ENCODE peak calls at places on chromosomes 7 and 10, in five cellular contexts. W is GM23248, Y is A549, E is endodermal cell, M is fibroblast of lung. S is an unnamed sample.

GRCh38 chr10:133375357-133376115 is 2.4 kb upstream of the ECHS1 start:
- DNase-seq in W (no peak), Y (no peak), E (no peak), M (no peak), S (no peak)

GRCh38 chr10:95440756-95441546 is 120.2 kb downstream of the SORBS1 start:
- DNase-seq in W (no peak), Y (no peak), E (no peak), M (peak; percentile 77), S (no peak)

GRCh38 chr7:75534727-75535307 is 42.7 kb downstream of the SPDYE5 start:
- DNase-seq in W (peak; percentile 77), Y (no peak), E (no peak), M (peak; percentile 87), S (peak; percentile 32)

GRCh38 chr10:71966046-71967004 is 2.1 kb downstream of the CHST3 start:
- DNase-seq in W (peak; percentile 92), Y (no peak), E (no peak), M (peak; percentile 81), S (no peak)

GRCh38 chr10:113047963-113048781 is 98.1 kb downstream of the TCF7L2 start:
- DNase-seq in W (no peak), Y (no peak), E (no peak), M (peak; percentile 74), S (no peak)

GRCh38 chr7:66371096-66371824 is 166.1 kb downstream of the TPST1 start:
- DNase-seq in W (no peak), Y (no peak), E (peak; percentile 7), M (no peak), S (no peak)

GRCh38 chr7:105677395-105677701 is 96.1 kb upstream of the EFCAB10 start:
- DNase-seq in W (no peak), Y (no peak), E (no peak), M (no peak), S (no peak)

GRCh38 chr10:124071141-124071540 is 22.3 kb downstream of the CHST15 start:
- DNase-seq in W (no peak), Y (no peak), E (no peak), M (no peak), S (no peak)

GRCh38 chr10:35409094-35409582 is 72.8 kb downstream of the CCNY start:
- DNase-seq in W (peak; percentile 92), Y (no peak), E (no peak), M (peak; percentile 92), S (peak; percentile 73)

GRCh38 chr7:47283497-47284131 is 298.3 kb downstream of the TNS3 start:
- DNase-seq in W (no peak), Y (peak; percentile 63), E (peak; percentile 72), M (no peak), S (no peak)

GRCh38 chr7:73865738-73866445 is 4.9 kb downstream of the TMEM270 start:
- DNase-seq in W (peak; percentile 84), Y (peak; percentile 58), E (peak; percentile 83), M (peak; percentile 40), S (peak; percentile 59)

GRCh38 chr7:92725161-92725925 is 111.0 kb downstream of the CDK6 start:
- DNase-seq in W (no peak), Y (no peak), E (no peak), M (no peak), S (no peak)

GRCh38 chr7:55575733-55576132 is 3.4 kb upstream of the VOPP1 start:
- DNase-seq in W (no peak), Y (no peak), E (no peak), M (no peak), S (no peak)

GRCh38 chr10:61939575-61940301 is 38.2 kb downstream of the ARID5B start:
- DNase-seq in W (peak; percentile 89), Y (no peak), E (no peak), M (peak; percentile 87), S (peak; percentile 46)

GRCh38 chr10:27611209-27611608 is 107.1 kb downstream of the RAB18 start:
- DNase-seq in W (peak; percentile 92), Y (no peak), E (no peak), M (peak; percentile 22), S (peak; percentile 31)

DNA sequence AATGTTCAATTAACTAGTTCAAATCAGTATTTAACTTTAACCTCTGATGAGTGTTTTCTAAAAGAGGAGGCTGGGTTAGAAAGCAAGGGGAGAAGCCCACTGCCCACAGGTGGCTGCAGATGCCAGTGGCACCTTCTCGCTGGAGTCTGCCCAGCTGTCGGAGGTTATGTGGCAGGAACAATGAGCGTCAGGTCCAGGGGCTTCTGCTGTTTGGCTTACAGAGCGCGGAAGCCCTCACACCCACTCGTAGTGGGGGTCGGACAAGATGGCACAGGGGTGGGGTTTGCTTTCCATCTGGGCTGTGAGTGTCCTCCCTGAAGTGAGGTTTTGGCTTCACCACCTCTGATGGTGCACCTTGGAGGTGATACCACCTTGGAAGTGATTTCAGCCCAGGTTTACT is 8.5 kb downstream of the DYNC2I1 start:
- DNase-seq in W (no peak), Y (no peak), E (no peak), M (no peak), S (no peak)
- H3K27ac ChIP-seq in W (peak overlapping the region; percentile 72), Y (peak overlapping the region; percentile 76), E (no peak overlapping the region), M (no peak overlapping the region), S (no peak overlapping the region)

DNA sequence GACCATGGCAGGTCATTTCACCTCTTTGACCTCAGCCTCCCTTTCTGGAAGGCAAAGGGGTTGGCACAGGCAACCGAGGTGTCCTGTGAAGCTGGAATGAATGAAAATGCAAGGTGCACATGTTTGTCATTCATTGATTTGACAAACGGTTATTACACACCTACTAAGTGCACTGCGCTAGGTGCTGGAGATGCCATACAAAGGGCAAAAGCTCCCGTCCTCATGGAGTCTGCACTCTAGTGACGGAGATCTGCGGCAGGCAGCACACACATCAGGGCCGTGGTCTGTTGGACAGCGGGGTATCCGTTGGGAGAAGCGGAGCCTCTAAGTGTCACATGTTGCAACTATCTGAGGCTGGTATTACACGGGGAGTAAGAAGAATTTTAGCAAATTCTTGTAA is 44.2 kb downstream of the PRF1 start:
- DNase-seq in W (no peak), Y (no peak), E (no peak), M (no peak), S (no peak)
- H3K27ac ChIP-seq in W (no peak overlapping the region), Y (no peak overlapping the region), E (no peak overlapping the region), M (no peak overlapping the region), S (no peak overlapping the region)

DNA sequence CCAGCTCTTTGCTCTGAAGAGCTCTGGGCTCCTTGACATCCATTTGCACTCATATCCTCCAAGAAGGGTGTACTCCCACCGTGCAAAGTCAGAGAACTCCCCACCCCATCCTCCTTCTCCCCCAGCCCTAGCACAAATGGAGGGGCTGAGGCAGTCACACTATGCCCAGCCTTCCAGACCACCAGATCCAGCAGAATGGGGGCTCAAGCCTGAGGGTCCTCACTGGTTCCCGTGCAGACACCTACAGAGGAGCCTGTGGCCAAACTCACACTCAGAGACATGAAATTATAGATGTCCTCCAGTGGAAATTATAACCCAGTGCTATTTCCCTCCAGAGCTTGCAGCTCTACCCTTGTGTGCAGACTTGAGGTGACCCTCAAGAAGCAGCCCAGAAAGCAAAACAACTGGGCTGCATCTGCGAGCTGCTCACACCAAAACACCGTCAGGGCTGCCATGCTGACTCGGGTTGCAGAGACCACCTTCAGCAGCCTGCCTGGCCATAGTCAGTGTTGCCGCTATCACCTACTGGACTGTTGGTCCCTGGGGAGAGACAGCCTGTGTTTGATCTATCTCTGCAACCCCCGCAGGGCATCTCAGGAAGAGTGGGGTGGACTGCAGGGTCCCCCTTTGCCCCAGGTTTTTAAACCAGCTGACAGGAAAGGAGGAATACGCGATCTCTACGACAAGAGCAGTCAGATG is 7.4 kb downstream of the ZNF488 start:
- DNase-seq in W (no peak), Y (no peak), E (peak; percentile 29), M (no peak), S (no peak)
- H3K27ac ChIP-seq in W (no peak overlapping the region), Y (no peak overlapping the region), E (no peak overlapping the region), M (no peak overlapping the region), S (no peak overlapping the region)

GRCh38 chr10:49183596-49184542 is 4.3 kb downstream of the TMEM273 start:
- DNase-seq in W (no peak), Y (no peak), E (no peak), M (no peak), S (no peak)

GRCh38 chr10:49185213-49185612 is 3.0 kb downstream of the TMEM273 start:
- DNase-seq in W (no peak), Y (no peak), E (no peak), M (no peak), S (no peak)

GRCh38 chr10:49186613-49187012 is 1.6 kb downstream of the TMEM273 start:
- DNase-seq in W (no peak), Y (no peak), E (no peak), M (no peak), S (no peak)

GRCh38 chr10:49182776-49183175 is 5.4 kb downstream of the TMEM273 start:
- DNase-seq in W (no peak), Y (no peak), E (no peak), M (no peak), S (no peak)

GRCh38 chr10:49184642-49185111 is 3.5 kb downstream of the TMEM273 start:
- DNase-seq in W (no peak), Y (no peak), E (no peak), M (no peak), S (no peak)
- H3K27ac ChIP-seq in W (no peak overlapping the region), Y (no peak overlapping the region), E (no peak overlapping the region), M (no peak overlapping the region), S (no peak overlapping the region)

DNA sequence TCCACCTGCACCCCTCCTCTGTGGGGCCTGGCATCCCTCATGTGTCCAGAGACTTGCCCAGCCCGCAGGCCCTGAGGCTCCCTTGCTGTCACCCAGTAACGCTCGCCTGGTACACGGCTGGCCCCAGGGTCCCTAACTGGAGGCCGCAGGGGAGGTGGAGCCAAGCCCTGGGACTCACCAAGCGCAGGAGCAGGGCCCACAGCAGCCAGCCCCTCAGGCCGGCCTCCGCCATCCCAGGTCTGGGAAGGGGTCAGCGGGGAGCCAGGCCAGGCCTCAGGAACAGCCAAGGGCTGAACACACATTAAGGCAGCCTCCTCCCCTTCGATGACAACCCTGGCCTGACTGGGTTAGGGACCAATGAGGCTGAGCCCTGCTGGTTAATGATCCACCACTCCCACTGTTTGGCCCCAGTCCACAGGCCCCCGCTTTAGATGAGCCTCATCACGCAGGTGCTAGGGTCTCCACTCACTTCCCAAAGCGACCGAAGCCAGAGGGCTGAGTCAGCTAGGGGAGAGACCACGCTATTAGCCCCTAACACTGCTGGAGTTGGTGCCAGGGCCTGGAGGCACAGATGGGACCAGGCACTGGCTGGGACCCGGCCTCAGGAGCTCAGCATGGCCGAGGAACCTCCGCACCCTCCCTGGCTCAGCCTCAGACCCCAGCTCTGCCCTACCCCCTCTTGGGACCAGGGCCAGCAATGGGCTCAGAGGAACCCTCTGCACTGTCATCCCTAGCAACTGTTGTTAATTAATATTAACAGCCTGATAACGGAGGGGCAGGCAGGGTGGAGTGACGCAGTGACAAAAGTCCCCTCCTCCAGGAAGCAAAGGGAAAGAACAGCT is at the start of gene NPC1L1:
- DNase-seq in W (no peak), Y (no peak), E (peak; percentile 77), M (no peak), S (no peak)
- H3K27ac ChIP-seq in W (no peak within 1 kb of the TSS), Y (no peak within 1 kb of the TSS), E (no peak within 1 kb of the TSS), M (no peak within 1 kb of the TSS), S (no peak within 1 kb of the TSS)

GRCh38 chr10:74825033-74825370 is 1.4 kb upstream of the KAT6B start:
- DNase-seq in W (peak; percentile 42), Y (peak; percentile 31), E (no peak), M (no peak), S (no peak)

GRCh38 chr10:74826142-74827044 is at the start of gene KAT6B:
- DNase-seq in W (peak; percentile 100), Y (peak; percentile 99), E (peak; percentile 100), M (peak; percentile 100), S (peak; percentile 100)

GRCh38 chr10:74825371-74826141 is 844 bp upstream of the KAT6B start:
- DNase-seq in W (peak; percentile 66), Y (peak; percentile 67), E (peak; percentile 90), M (no peak), S (no peak)

GRCh38 chr10:74827045-74827441 is 643 bp downstream of the KAT6B start:
- DNase-seq in W (no peak), Y (no peak), E (no peak), M (no peak), S (no peak)

GRCh38 chr10:74827694-74828093 is 1.3 kb downstream of the KAT6B start:
- DNase-seq in W (no peak), Y (no peak), E (no peak), M (no peak), S (no peak)
- H3K27ac ChIP-seq in W (no peak overlapping the region), Y (no peak overlapping the region), E (no peak overlapping the region), M (no peak overlapping the region), S (no peak overlapping the region)

S was measured in brain microvascular endothelial cell.